ENCODE peak calls at places on chromosomes 7 and 10, in four cellular contexts. U, I, V and G are unnamed samples.

GRCh38 chr7:36037121-36037662 is 115.9 kb upstream of the EEPD1 start:
- DNase-seq in U (peak; percentile 91), I (peak; percentile 52), V (peak; percentile 51), G (no peak)

GRCh38 chr10:114724707-114725106 is 66.6 kb upstream of the ABLIM1 start:
- DNase-seq in U (no peak), I (no peak), V (no peak), G (no peak)

GRCh38 chr7:1536768-1537630 is 6.5 kb downstream of the MAFK start:
- DNase-seq in U (peak; percentile 99), I (peak; percentile 94), V (peak; percentile 97), G (peak; percentile 99)

GRCh38 chr10:21751341-21752310 is 217.6 kb downstream of the MLLT10 start:
- DNase-seq in U (no peak), I (no peak), V (no peak), G (no peak)

GRCh38 chr7:91692800-91693199 is 187.7 kb downstream of the MTERF1 start:
- DNase-seq in U (peak; percentile 43), I (no peak), V (no peak), G (no peak)

GRCh38 chr7:332646-333398 is 42.9 kb downstream of the FOXL3 start:
- DNase-seq in U (peak; percentile 51), I (peak; percentile 86), V (peak; percentile 62), G (peak; percentile 44)

GRCh38 chr7:77738871-77739270 is 42.6 kb downstream of the RSBN1L start:
- DNase-seq in U (peak; percentile 12), I (no peak), V (no peak), G (peak; percentile 71)

GRCh38 chr10:68955414-68955785 is 570 bp upstream of the DDX21 start:
- DNase-seq in U (no peak), I (no peak), V (no peak), G (no peak)

GRCh38 chr10:26697163-26697921 is at the start of gene PDSS1:
- DNase-seq in U (peak; percentile 64), I (peak; percentile 76), V (peak; percentile 64), G (peak; percentile 82)

GRCh38 chr10:110637558-110638053 is 6.5 kb upstream of the RBM20 start:
- DNase-seq in U (no peak), I (no peak), V (no peak), G (no peak)

GRCh38 chr7:158165711-158166110 is 421.9 kb downstream of the PTPRN2 start:
- DNase-seq in U (no peak), I (no peak), V (no peak), G (peak; percentile 40)

GRCh38 chr7:79317728-79318127 is 135.7 kb downstream of the MAGI2 start:
- DNase-seq in U (peak; percentile 90), I (no peak), V (no peak), G (peak; percentile 47)

GRCh38 chr10:73857446-73857845 is 16.9 kb downstream of the CAMK2G start:
- DNase-seq in U (no peak), I (no peak), V (no peak), G (peak; percentile 22)

GRCh38 chr10:16583382-16583781 is 61.7 kb upstream of the C1QL3 start:
- DNase-seq in U (no peak), I (no peak), V (no peak), G (no peak)

GRCh38 chr10:120598377-120598776 is 141.3 kb downstream of the PLPP4 start:
- DNase-seq in U (no peak), I (no peak), V (no peak), G (no peak)

GRCh38 chr7:34175837-34176236 is 270.5 kb downstream of the BMPER start:
- DNase-seq in U (no peak), I (no peak), V (no peak), G (no peak)

GRCh38 chr10:128594688-128595087 is 468.5 kb upstream of the MKI67 start:
- DNase-seq in U (no peak), I (no peak), V (no peak), G (no peak)

GRCh38 chr7:9958461-9958860 is 1015.2 kb upstream of the PHF14 start:
- DNase-seq in U (no peak), I (no peak), V (no peak), G (no peak)

GRCh38 chr7:100682228-100682741 is 8.7 kb downstream of the GNB2 start:
- DNase-seq in U (no peak), I (no peak), V (no peak), G (peak; percentile 53)

GRCh38 chr10:131746785-131747184 is 154.0 kb upstream of the PPP2R2D start:
- DNase-seq in U (no peak), I (no peak), V (no peak), G (no peak)

GRCh38 chr7:108660465-108660864 is 90.8 kb downstream of the DNAJB9 start:
- DNase-seq in U (peak; percentile 57), I (no peak), V (no peak), G (peak; percentile 4)

GRCh38 chr7:118080947-118081346 is 103.0 kb upstream of the LSM8 start:
- DNase-seq in U (peak; percentile 68), I (no peak), V (peak; percentile 38), G (peak; percentile 53)

GRCh38 chr7:97064972-97065587 is 40.4 kb upstream of the DLX5 start:
- DNase-seq in U (peak; percentile 64), I (no peak), V (no peak), G (no peak)

DNA sequence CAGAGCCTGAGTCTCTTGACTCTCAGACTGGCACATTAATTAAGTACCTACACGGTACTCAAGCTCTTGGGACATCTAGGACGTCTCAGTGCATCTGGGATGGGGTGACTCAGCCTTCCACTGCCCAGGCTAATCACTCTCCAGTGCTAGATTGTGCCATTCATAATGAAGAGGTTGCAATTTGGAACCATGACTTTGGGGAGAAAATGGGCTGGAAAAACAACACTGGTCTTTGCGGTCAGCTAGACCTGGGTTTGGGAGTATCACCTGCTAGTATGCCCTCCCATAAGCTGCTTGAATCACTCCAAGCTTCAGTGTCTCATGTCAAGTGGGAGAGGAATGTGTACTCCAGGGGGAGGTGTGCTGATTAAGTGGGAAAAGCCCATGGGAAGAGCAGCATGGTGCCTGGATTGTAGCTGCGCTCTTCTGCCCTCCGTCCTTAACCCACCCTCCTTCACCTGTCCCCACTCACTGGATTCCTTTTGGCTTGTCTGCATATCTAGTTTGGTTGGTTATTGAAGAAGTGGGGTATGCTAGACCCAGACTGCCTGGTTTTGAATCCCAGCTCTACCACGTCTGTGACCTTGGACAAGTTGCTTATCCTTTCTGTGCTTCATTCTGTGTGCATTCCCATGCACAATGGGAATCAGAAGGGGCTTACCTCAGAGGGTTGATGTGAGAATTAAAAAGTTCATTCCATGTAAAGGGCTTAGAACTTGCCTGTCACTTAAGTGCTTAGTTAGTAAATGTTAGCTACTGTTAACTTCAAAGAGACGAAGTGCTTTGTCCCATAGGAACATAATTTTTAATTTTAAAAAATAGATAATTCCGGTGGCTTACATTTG is 3.8 kb downstream of the NFE2L3 start:
- DNase-seq in U (peak; percentile 44), I (no peak), V (no peak), G (peak; percentile 81)
- H3K4me1 ChIP-seq in U (peaks cover 7% of the 10 kb centered on the region), I (peaks cover 62% of the 10 kb centered on the region), V (no peaks in the 10 kb centered on the region), G (peaks cover 77% of the 10 kb centered on the region)

GRCh38 chr7:125173571-125173970 is 243.9 kb upstream of the POT1 start:
- DNase-seq in U (peak; percentile 3), I (no peak), V (no peak), G (no peak)
- H3K27ac ChIP-seq in U (no peak overlapping the region), I (no peak overlapping the region), V (no peak overlapping the region), G (no peak overlapping the region)

DNA sequence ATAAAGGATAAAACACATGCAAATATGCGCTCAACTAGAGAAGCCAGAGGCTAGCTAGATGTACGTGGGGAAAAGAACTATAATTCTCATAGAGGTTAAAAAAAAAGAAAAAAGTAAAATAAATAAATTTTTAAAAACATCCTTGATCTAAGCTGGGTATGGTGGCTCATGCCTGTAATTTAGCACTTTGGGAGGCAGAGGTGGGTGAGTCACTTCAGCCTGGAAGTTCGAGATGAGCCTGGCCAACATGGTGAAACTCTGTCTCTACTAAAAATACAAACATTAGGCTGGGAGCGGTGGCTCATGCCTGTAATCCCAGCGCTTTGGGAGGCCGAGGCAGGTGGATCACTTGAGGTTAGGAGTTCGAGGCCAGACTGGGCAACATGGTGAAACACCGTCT is 18.6 kb upstream of the HSPA12A start:
- DNase-seq in U (no peak), I (no peak), V (no peak), G (no peak)
- H3K4me3 ChIP-seq in U (no peak overlapping the region), I (no peak overlapping the region), V (no peak overlapping the region), G (no peak overlapping the region)

DNA sequence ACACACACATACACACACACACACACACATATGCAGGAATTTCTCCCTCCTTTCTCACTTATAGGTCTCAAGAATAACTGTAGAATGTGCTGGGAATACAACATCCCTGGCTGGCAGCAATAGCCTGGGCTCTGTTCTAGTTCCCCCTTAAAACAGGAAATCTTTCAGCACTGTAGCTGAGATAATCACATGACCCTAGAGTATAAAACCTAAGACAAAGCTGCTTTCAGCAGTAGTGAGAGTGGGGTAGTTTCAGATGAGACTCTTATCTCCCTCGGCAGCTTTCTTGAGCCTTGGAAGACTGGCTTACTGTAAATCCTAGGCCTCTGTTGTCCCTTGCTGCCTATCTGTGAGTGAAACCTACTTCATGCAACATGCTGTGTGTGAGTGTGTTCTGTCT is 137.4 kb upstream of the AKR1E2 start:
- DNase-seq in U (no peak), I (no peak), V (no peak), G (no peak)
- H3K4me1 ChIP-seq in U (no peaks in the 10 kb centered on the region), I (no peaks in the 10 kb centered on the region), V (no peaks in the 10 kb centered on the region), G (peaks cover 50% of the 10 kb centered on the region)

GRCh38 chr7:15430191-15430590 is 131.6 kb downstream of the AGMO start:
- DNase-seq in U (no peak), I (no peak), V (no peak), G (no peak)

DNA sequence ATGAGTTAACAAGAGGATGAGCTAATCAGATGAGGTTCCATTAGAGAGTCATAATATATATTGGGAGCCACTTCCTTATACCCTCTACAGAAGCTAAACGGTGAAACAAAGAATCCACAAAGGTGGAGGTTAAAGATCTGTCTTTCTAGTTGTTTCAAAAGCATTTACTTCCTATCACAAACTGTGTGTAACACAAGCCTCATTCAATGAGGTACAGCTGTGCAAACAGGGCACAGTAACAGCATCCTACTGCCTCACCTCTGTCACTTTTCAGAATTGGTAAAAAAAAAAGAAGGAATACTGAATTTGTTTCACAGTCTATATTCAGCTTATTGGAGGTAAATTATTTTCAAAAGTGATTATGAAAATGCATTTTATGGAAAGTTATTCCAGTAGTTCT is 128.7 kb downstream of the AGMO start:
- DNase-seq in U (no peak), I (no peak), V (no peak), G (no peak)
- H3K27ac ChIP-seq in U (no peak overlapping the region), I (no peak overlapping the region), V (no peak overlapping the region), G (no peak overlapping the region)

DNA sequence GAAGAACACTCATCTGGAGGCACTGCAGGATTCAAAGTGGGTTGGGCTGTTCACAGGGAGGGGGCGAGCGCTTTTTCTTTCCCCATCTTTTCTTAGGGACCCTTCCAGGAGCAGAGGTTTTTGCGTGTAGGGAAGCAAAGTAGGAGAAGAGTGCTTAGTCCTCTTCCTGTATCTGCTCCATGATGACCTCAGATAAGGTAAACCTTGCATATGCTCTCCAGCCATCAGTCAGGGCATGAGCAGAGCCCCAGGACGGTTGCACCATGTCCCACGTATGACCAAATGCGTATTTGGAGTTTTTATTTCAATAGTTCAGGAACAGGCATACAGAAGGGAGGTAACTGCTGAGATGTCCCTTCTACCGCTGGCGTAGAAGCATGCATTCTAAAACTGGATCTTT is 253.4 kb upstream of the INHBA start:
- DNase-seq in U (no peak), I (no peak), V (no peak), G (no peak)
- H3K4me3 ChIP-seq in U (peak overlapping the region; percentile 21), I (no peak overlapping the region), V (no peak overlapping the region), G (no peak overlapping the region)